ENCODE peak calls at places on chromosomes 16 and 17, in seven cellular contexts. One of them, this sample, is unnamed.

GRCh38 chr17:78717431-78717980 is 64.6 kb downstream of the CYTH1 start:
- DNase-seq in left lung: no peak
- DNase-seq in AG04450: no peak
- DNase-seq in neural progenitor cell: no peak
- DNase-seq in cardiac muscle cell: peak
- DNase-seq in testis: peak
- DNase-seq in transverse colon: peak
- DNase-seq in this sample: no peak

GRCh38 chr17:333626-334396 is 18.8 kb downstream of the RPH3AL start:
- DNase-seq in transverse colon: peak
- DNase-seq in cardiac muscle cell: peak
- DNase-seq in testis: peak
- DNase-seq in left lung: peak
- DNase-seq in AG04450: peak
- DNase-seq in neural progenitor cell: peak
- DNase-seq in this sample: no peak

GRCh38 chr17:45431531-45432404 is 902 bp downstream of the ARHGAP27 start:
- DNase-seq in transverse colon: peak
- DNase-seq in neural progenitor cell: peak
- DNase-seq in left lung: peak
- DNase-seq in cardiac muscle cell: peak
- DNase-seq in AG04450: no peak
- DNase-seq in testis: peak
- DNase-seq in this sample: no peak

GRCh38 chr16:3328643-3329042 is 23.3 kb downstream of the ZNF75A start:
- DNase-seq in neural progenitor cell: no peak
- DNase-seq in cardiac muscle cell: no peak
- DNase-seq in transverse colon: peak
- DNase-seq in AG04450: no peak
- DNase-seq in left lung: no peak
- DNase-seq in testis: no peak
- DNase-seq in this sample: no peak

GRCh38 chr17:17036520-17036998 is 5.7 kb upstream of the MPRIP start:
- DNase-seq in AG04450: no peak
- DNase-seq in testis: no peak
- DNase-seq in left lung: peak
- DNase-seq in cardiac muscle cell: no peak
- DNase-seq in transverse colon: no peak
- DNase-seq in neural progenitor cell: no peak
- DNase-seq in this sample: no peak

GRCh38 chr17:17516315-17516930 is 20.2 kb upstream of the RASD1 start:
- DNase-seq in cardiac muscle cell: no peak
- DNase-seq in left lung: peak
- DNase-seq in AG04450: no peak
- DNase-seq in testis: no peak
- DNase-seq in transverse colon: no peak
- DNase-seq in neural progenitor cell: no peak
- DNase-seq in this sample: no peak

GRCh38 chr16:72468582-72468981 is 296.6 kb upstream of the PMFBP1 start:
- DNase-seq in transverse colon: no peak
- DNase-seq in cardiac muscle cell: peak
- DNase-seq in AG04450: no peak
- DNase-seq in testis: no peak
- DNase-seq in left lung: no peak
- DNase-seq in neural progenitor cell: no peak
- DNase-seq in this sample: no peak

GRCh38 chr16:23687034-23687808 is 8.5 kb downstream of the PLK1 start:
- DNase-seq in left lung: no peak
- DNase-seq in testis: no peak
- DNase-seq in neural progenitor cell: no peak
- DNase-seq in transverse colon: no peak
- DNase-seq in cardiac muscle cell: no peak
- DNase-seq in AG04450: no peak
- DNase-seq in this sample: no peak

GRCh38 chr17:57605734-57606105 is 139.4 kb downstream of the CCDC182 start:
- DNase-seq in cardiac muscle cell: no peak
- DNase-seq in left lung: no peak
- DNase-seq in AG04450: no peak
- DNase-seq in transverse colon: no peak
- DNase-seq in testis: no peak
- DNase-seq in neural progenitor cell: no peak
- DNase-seq in this sample: no peak
- H3K27ac ChIP-seq in cardiac muscle cell: peak
- H3K27ac ChIP-seq in left lung: peak
- H3K27ac ChIP-seq in AG04450: no peak
- H3K27ac ChIP-seq in transverse colon: peak
- H3K27ac ChIP-seq in testis: peak
- H3K27ac ChIP-seq in neural progenitor cell: no peak
- H3K27ac ChIP-seq in this sample: peak

DNA sequence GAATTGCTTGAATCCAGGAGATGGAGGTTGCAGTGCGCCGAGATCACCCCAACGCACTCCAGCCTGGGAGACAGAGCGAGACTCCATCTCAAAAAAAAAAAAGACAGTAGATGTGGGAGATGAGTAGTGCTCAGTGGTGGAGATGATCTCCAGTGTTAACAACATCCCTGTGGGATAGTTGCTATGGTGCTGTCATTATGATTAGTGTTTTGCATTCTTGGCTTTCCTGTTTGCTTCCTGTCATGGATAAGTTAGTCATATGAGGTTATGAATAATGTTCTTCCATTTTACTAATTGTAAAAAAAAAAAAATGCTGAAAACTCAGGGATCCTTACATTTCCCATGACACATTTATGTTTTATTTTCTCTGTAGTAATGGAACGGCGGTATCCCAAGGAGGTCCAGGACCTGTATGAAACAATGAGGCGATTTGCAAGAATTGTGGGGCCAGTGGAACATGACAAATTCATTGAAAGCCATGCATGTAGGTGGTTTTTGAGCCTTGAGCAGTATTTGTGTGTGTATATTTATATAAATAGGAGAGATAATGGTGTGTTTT is 24.6 kb upstream of the DUSP14 start:
- DNase-seq in AG04450: no peak
- DNase-seq in cardiac muscle cell: peak
- DNase-seq in left lung: no peak
- DNase-seq in testis: no peak
- DNase-seq in neural progenitor cell: no peak
- DNase-seq in transverse colon: no peak
- DNase-seq in this sample: no peak
- H3K27ac ChIP-seq in AG04450: no peak
- H3K27ac ChIP-seq in cardiac muscle cell: no peak
- H3K27ac ChIP-seq in left lung: no peak
- H3K27ac ChIP-seq in testis: no peak
- H3K27ac ChIP-seq in neural progenitor cell: no peak
- H3K27ac ChIP-seq in transverse colon: no peak
- H3K27ac ChIP-seq in this sample: no peak

DNA sequence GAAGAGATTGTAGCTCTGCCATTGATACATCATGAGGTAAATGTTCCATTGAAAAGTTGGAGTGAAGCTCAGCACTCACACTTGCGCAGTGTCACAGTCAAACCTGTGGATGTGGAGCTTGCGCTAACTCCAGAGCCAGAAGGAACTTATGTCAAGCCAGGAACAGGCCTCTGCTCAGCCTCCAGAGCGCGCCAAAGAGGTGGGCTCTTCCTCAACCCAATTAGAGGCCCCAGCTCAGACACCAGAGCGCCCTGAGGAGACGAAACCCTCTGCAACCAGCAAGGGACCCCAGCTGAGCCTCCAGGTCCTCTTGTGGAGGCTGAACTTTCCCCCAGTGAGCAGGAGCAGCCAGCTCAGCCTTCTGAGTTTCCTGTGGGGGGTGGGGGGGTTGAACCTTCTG is 61.5 kb upstream of the FBXO47 start:
- DNase-seq in transverse colon: no peak
- DNase-seq in left lung: no peak
- DNase-seq in cardiac muscle cell: no peak
- DNase-seq in AG04450: no peak
- DNase-seq in neural progenitor cell: no peak
- DNase-seq in testis: no peak
- DNase-seq in this sample: no peak
- H3K27ac ChIP-seq in transverse colon: no peak
- H3K27ac ChIP-seq in left lung: no peak
- H3K27ac ChIP-seq in cardiac muscle cell: no peak
- H3K27ac ChIP-seq in AG04450: no peak
- H3K27ac ChIP-seq in neural progenitor cell: no peak
- H3K27ac ChIP-seq in testis: no peak
- H3K27ac ChIP-seq in this sample: no peak

DNA sequence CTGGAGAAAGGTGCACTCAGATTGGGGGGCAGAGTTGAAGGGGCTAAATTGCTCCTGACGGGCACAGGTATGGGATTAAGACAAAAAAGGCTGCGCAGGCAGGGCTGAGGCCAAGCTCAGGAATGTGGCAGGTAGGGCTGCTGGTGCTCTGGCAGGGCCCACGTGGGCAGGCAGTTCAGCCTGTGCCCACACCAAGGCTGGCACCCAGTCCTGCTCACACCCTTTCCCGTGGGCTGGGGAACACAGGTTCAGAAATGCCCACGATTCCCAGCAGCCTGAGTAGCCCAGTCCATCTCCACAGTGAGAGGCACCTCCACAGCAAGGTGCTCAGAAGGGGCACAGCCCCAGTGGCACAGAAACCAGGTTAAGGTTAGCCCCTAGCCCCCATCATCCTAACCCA is 4.4 kb downstream of the HDAC5 start:
- DNase-seq in neural progenitor cell: no peak
- DNase-seq in AG04450: no peak
- DNase-seq in left lung: no peak
- DNase-seq in testis: no peak
- DNase-seq in transverse colon: no peak
- DNase-seq in cardiac muscle cell: no peak
- DNase-seq in this sample: no peak
- H3K27ac ChIP-seq in neural progenitor cell: no peak
- H3K27ac ChIP-seq in AG04450: no peak
- H3K27ac ChIP-seq in left lung: no peak
- H3K27ac ChIP-seq in testis: no peak
- H3K27ac ChIP-seq in transverse colon: no peak
- H3K27ac ChIP-seq in cardiac muscle cell: no peak
- H3K27ac ChIP-seq in this sample: no peak

DNA sequence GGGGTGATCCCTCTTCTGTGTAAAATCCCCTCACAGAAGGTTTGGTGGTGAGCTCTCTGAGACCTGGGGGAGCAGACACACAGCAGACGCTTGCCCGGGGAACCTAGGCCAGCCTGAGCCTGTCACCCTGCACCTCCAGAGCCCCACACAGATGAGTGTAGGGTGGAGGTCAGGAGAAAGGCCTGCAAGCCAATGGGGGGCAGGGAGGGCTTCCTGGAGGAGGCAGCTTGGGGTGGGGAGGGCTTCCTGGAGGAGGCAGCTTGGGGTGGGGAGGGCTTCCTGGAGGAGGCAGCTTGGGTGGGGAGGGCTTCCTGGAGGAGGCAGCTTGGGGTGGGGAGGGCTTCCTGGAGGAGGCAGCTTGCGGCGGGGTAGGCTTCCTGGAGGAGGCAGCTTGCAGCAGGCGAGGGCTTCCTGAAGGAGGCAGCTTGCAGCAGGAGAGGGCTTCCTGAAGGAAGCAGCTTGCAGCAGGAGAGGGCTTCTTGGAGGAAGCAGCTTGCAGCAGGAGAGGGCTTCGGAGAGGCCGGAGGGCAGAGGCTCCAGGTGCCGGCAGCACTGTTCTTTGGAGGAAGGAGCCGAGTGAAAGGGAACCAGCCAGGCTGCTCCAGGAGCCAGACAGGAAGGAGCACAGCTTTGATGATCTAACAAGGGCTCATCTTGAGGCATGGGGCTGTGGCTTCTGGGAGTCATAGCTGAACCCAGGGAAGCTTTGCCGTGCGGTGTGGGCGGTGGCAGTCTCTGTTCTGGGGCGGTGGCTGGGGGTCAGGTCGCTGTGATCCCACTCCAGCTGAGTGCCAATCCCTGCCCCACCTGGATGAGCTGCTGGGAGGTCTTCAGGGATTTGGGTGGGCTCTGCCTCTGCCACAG is 83.6 kb upstream of the ZNF469 start:
- DNase-seq in AG04450: no peak
- DNase-seq in testis: no peak
- DNase-seq in neural progenitor cell: no peak
- DNase-seq in left lung: peak
- DNase-seq in transverse colon: no peak
- DNase-seq in cardiac muscle cell: no peak
- DNase-seq in this sample: peak
- H3K27ac ChIP-seq in AG04450: peak
- H3K27ac ChIP-seq in testis: no peak
- H3K27ac ChIP-seq in neural progenitor cell: no peak
- H3K27ac ChIP-seq in left lung: no peak
- H3K27ac ChIP-seq in transverse colon: no peak
- H3K27ac ChIP-seq in cardiac muscle cell: no peak
- H3K27ac ChIP-seq in this sample: no peak

DNA sequence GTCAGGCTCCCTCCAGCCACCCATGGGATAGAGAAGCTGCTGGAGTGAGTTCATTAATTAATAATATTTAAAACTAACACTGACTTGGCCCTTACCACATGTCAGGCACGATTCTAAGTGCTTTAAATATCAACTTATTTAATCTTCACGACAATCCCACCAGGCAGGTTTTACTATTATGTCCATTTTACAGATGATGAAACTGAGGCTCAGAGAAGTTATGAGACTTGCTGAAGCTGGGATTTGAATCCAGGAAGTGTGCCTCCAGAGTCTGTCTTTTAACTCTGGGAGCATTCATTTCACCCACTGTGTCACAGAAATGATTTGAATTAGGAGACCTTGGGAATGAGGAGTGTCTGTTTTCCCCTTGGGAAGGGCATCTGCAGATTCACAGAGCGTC is 8.8 kb downstream of the SPNS3 start:
- DNase-seq in left lung: no peak
- DNase-seq in testis: no peak
- DNase-seq in AG04450: no peak
- DNase-seq in transverse colon: no peak
- DNase-seq in cardiac muscle cell: no peak
- DNase-seq in neural progenitor cell: no peak
- DNase-seq in this sample: no peak
- H3K27ac ChIP-seq in left lung: no peak
- H3K27ac ChIP-seq in testis: no peak
- H3K27ac ChIP-seq in AG04450: no peak
- H3K27ac ChIP-seq in transverse colon: no peak
- H3K27ac ChIP-seq in cardiac muscle cell: no peak
- H3K27ac ChIP-seq in neural progenitor cell: no peak
- H3K27ac ChIP-seq in this sample: peak

This sample was measured in DND-41.